ENCODE peak calls at places on chromosomes 1 and 21, in ten cellular contexts. A is AG10803, N is BE2C, X is H1, Y is ascending aorta, K is GM12865, T is astrocyte of the cerebellum, Q is cardiac fibroblast, F is astrocyte of the spinal cord, I is Peyer's patch. U is an unnamed sample.
A peak's percentile ranks its signal among the peaks of the same experiment; 100 is the strongest.

GRCh38 chr21:17848228-17848627 is 29.1 kb upstream of the C21orf91 start:
- DNase-seq in A (peak; percentile 92), N (no peak), X (no peak), Y (no peak), K (peak; percentile 87), T (peak; percentile 96), Q (peak; percentile 84), F (peak; percentile 97), I (peak; percentile 58), U (peak; percentile 81)

GRCh38 chr1:244271909-244272308 is 179.8 kb downstream of the ADSS2 start:
- DNase-seq in A (no peak), N (no peak), X (no peak), Y (no peak), K (no peak), T (no peak), Q (no peak), F (no peak), I (no peak), U (no peak)

GRCh38 chr1:24969616-24970398 is 39.7 kb upstream of the RUNX3 start:
- DNase-seq in A (no peak), N (no peak), X (no peak), Y (no peak), K (no peak), T (no peak), Q (no peak), F (no peak), I (no peak), U (no peak)

GRCh38 chr1:82565546-82565945 is 764.8 kb downstream of the ADGRL2 start:
- DNase-seq in A (peak; percentile 71), N (no peak), X (no peak), Y (peak; percentile 66), K (no peak), T (peak; percentile 89), Q (peak; percentile 62), F (peak; percentile 91), I (no peak), U (peak; percentile 50)

GRCh38 chr1:87402192-87403046 is 73.7 kb downstream of the LMO4 start:
- DNase-seq in A (peak; percentile 87), N (no peak), X (no peak), Y (no peak), K (no peak), T (peak; percentile 89), Q (peak; percentile 17), F (peak; percentile 85), I (no peak), U (peak; percentile 13)

GRCh38 chr1:91774520-91775203 is 111.3 kb downstream of the TGFBR3 start:
- DNase-seq in A (peak; percentile 87), N (no peak), X (no peak), Y (no peak), K (no peak), T (no peak), Q (peak; percentile 58), F (peak; percentile 57), I (no peak), U (peak; percentile 51)

GRCh38 chr1:183989078-183989577 is 48.4 kb downstream of the COLGALT2 start:
- DNase-seq in A (peak; percentile 86), N (no peak), X (no peak), Y (peak; percentile 66), K (peak; percentile 86), T (no peak), Q (peak; percentile 59), F (peak; percentile 54), I (no peak), U (peak; percentile 72)

GRCh38 chr1:56788588-56788987 is 30.6 kb downstream of the FYB2 start:
- DNase-seq in A (no peak), N (peak; percentile 55), X (no peak), Y (no peak), K (no peak), T (no peak), Q (peak; percentile 31), F (peak; percentile 9), I (peak; percentile 65), U (peak; percentile 36)

GRCh38 chr1:177092001-177092400 is 72.5 kb downstream of the ASTN1 start:
- DNase-seq in A (no peak), N (no peak), X (no peak), Y (no peak), K (no peak), T (no peak), Q (no peak), F (no peak), I (no peak), U (no peak)

GRCh38 chr1:29519733-29520132 is 283.4 kb downstream of the PTPRU start:
- DNase-seq in A (no peak), N (no peak), X (no peak), Y (peak; percentile 40), K (no peak), T (peak; percentile 6), Q (no peak), F (peak; percentile 16), I (peak; percentile 27), U (no peak)

GRCh38 chr1:205571747-205572146 is 60.1 kb downstream of the ELK4 start:
- DNase-seq in A (no peak), N (no peak), X (no peak), Y (peak; percentile 54), K (no peak), T (no peak), Q (no peak), F (no peak), I (no peak), U (no peak)

GRCh38 chr1:180271640-180272255 is 41.7 kb downstream of the LHX4 start:
- DNase-seq in A (no peak), N (no peak), X (no peak), Y (no peak), K (no peak), T (no peak), Q (no peak), F (no peak), I (peak; percentile 24), U (no peak)

GRCh38 chr1:234292548-234292947 is 80.7 kb upstream of the COA6 start:
- DNase-seq in A (no peak), N (no peak), X (no peak), Y (no peak), K (no peak), T (no peak), Q (no peak), F (no peak), I (no peak), U (no peak)

GRCh38 chr1:62706985-62707745 is 19.0 kb upstream of the DOCK7 start:
- DNase-seq in A (no peak), N (no peak), X (no peak), Y (no peak), K (no peak), T (no peak), Q (no peak), F (no peak), I (no peak), U (no peak)

GRCh38 chr1:222891578-222891977 is 76.7 kb downstream of the DISP1 start:
- DNase-seq in A (no peak), N (no peak), X (no peak), Y (no peak), K (no peak), T (no peak), Q (no peak), F (no peak), I (no peak), U (no peak)
- H3K4me3 ChIP-seq in A (no peak overlapping the region), N (no peak overlapping the region), X (no peak overlapping the region), Y (no peak overlapping the region), K (no peak overlapping the region), T (no peak overlapping the region), Q (no peak overlapping the region), F (no peak overlapping the region), I (no peak overlapping the region), U (no peak overlapping the region)

GRCh38 chr1:21302747-21303715 is 12.8 kb upstream of the ECE1 start:
- DNase-seq in A (peak; percentile 96), N (peak; percentile 47), X (no peak), Y (no peak), K (no peak), T (no peak), Q (peak; percentile 81), F (peak; percentile 69), I (peak; percentile 73), U (peak; percentile 87)
- TF ChIP-seq CTCF in A (peak; percentile 39), N (peak; percentile 40), X (no peak), Y (no peak), K (no peak), T (no peak), Q (peak; percentile 16), F (no peak), I (no peak), U (peak; percentile 12)

GRCh38 chr21:45031231-45032191 is 42.9 kb upstream of the ADARB1 start:
- DNase-seq in A (no peak), N (no peak), X (no peak), Y (no peak), K (no peak), T (no peak), Q (no peak), F (peak; percentile 56), I (peak; percentile 42), U (no peak)

GRCh38 chr21:45032332-45032731 is 42.0 kb upstream of the ADARB1 start:
- DNase-seq in A (no peak), N (no peak), X (no peak), Y (peak; percentile 66), K (no peak), T (no peak), Q (no peak), F (no peak), I (peak; percentile 37), U (no peak)

GRCh38 chr21:45030637-45031218 is 43.7 kb upstream of the ADARB1 start:
- DNase-seq in A (peak; percentile 59), N (peak; percentile 51), X (no peak), Y (peak; percentile 76), K (no peak), T (no peak), Q (peak; percentile 65), F (no peak), I (peak; percentile 32), U (no peak)

GRCh38 chr21:45029298-45029967 is 44.9 kb upstream of the ADARB1 start:
- DNase-seq in A (peak; percentile 50), N (peak; percentile 90), X (no peak), Y (peak; percentile 65), K (no peak), T (no peak), Q (peak; percentile 50), F (peak; percentile 65), I (peak; percentile 46), U (peak; percentile 42)

DNA sequence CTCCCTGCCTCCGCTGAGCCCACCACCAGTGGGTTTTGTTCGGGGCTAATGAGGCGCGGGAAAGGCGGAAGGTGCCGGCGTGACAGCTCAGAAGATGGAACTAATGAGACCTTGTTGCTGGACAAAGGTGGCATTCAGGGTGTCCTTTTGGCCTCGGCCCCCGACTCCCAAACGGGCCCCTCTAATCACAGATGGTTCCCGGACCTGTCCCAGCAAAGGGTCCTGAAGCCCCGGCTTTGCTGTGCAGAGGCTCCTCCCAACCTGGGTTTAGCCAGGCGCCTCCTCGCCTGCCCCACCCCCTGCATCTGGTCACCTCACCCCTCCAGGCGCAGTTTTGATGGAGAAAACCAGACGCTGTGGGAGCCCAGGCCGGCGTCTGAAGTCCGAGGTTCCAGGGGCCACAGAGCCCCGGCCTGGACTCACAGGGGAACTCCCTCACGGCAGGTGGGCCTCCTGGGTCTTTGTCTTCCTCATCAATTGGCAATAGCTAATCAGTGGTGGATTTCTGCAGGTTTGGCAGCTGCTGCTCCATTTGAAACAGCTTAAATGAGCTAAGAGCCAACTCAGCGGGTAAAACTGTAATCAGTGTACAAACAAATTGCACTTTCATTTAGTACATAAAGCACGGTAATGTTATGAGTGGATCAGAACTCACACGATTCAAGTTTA is 44.3 kb upstream of the ADARB1 start:
- DNase-seq in A (no peak), N (peak; percentile 75), X (peak; percentile 23), Y (peak; percentile 63), K (no peak), T (no peak), Q (no peak), F (no peak), I (no peak), U (no peak)
- H3K4me3 ChIP-seq in A (no peak overlapping the region), N (peak overlapping the region; percentile 48), X (no peak overlapping the region), Y (no peak overlapping the region), K (no peak overlapping the region), T (no peak overlapping the region), Q (no peak overlapping the region), F (no peak overlapping the region), I (no peak overlapping the region), U (no peak overlapping the region)

GRCh38 chr1:230773396-230774033 is 26.3 kb downstream of the CAPN9 start:
- DNase-seq in A (no peak), N (no peak), X (no peak), Y (no peak), K (no peak), T (no peak), Q (no peak), F (no peak), I (no peak), U (no peak)
- TF ChIP-seq CTCF in A (no peak), N (no peak), X (no peak), Y (no peak), K (no peak), T (no peak), Q (no peak), F (no peak), I (no peak), U (no peak)